ENCODE peak calls at places on chromosomes 6 and 20, in four cellular contexts. N is breast epithelium, T is sigmoid colon, C is SK-N-SH. I is an unnamed sample.

GRCh38 chr6:26401987-26402658 is at the start of gene BTN3A1:
- DNase-seq in C (peak), N (no peak), T (peak), I (peak)

GRCh38 chr20:25054995-25055629 is 2.8 kb downstream of the ACSS1 start:
- DNase-seq in N (no peak), C (no peak), T (peak), I (no peak)

GRCh38 chr6:154548130-154548830 is 37.8 kb upstream of the CNKSR3 start:
- DNase-seq in N (no peak), T (no peak), C (peak), I (no peak)

GRCh38 chr6:82068721-82069120 is 178.8 kb downstream of the IBTK start:
- DNase-seq in N (no peak), C (no peak), T (no peak), I (no peak)

GRCh38 chr6:148989585-148989984 is 242.8 kb downstream of the UST start:
- DNase-seq in C (no peak), T (no peak), N (no peak), I (no peak)

GRCh38 chr20:34755367-34755766 is 51.2 kb downstream of the TP53INP2 start:
- DNase-seq in T (no peak), N (no peak), C (no peak), I (no peak)

GRCh38 chr20:48247961-48248360 is 462.7 kb upstream of the SULF2 start:
- DNase-seq in N (no peak), T (no peak), C (no peak), I (no peak)

GRCh38 chr20:38615283-38615682 is 13.7 kb downstream of the ARHGAP40 start:
- DNase-seq in T (no peak), N (no peak), C (no peak), I (no peak)

GRCh38 chr20:44745560-44746366 is at the start of gene KCNK15:
- DNase-seq in T (peak), C (peak), N (no peak), I (no peak)

GRCh38 chr6:63581355-63581998 is 9.2 kb downstream of the LOC128125822 start:
- DNase-seq in N (no peak), T (no peak), C (no peak), I (no peak)

GRCh38 chr20:11379257-11380011 is 538.3 kb upstream of the BTBD3 start:
- DNase-seq in N (no peak), C (no peak), T (no peak), I (peak)

GRCh38 chr20:11376998-11377397 is 540.7 kb upstream of the BTBD3 start:
- DNase-seq in N (no peak), T (no peak), C (no peak), I (no peak)

GRCh38 chr20:11376406-11376805 is 541.3 kb upstream of the BTBD3 start:
- DNase-seq in N (no peak), T (no peak), C (no peak), I (no peak)

GRCh38 chr20:11377761-11378160 is 539.9 kb upstream of the BTBD3 start:
- DNase-seq in N (no peak), T (no peak), C (no peak), I (no peak)

DNA sequence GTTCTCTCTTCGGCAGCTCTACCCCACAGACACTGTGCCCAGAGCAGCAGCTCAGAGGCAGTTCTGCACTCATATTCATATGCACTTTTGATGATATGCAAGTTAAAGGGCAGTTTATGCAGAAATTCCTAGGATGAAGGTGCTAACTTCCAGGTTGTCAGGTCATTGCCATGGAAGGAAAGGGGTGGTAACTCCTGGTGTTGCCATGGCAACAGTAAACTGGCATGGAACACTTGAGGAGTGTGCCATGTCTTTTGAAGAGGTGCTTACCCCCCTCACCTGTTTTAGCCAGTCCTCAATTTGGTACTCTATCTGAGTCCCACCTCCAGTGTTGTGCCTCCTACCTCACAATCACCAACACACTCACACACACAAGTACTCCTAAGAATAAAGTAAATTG is 539.4 kb upstream of the BTBD3 start:
- DNase-seq in N (no peak), T (no peak), C (no peak), I (no peak)
- TF ChIP-seq POLR2AphosphoS5 in N (no peak), T (no peak), C (no peak), I (no peak)

GRCh38 chr6:35471836-35472345 is 3.7 kb downstream of the RPL10A start:
- DNase-seq in N (no peak), C (no peak), T (no peak), I (no peak)
- TF ChIP-seq POLR2AphosphoS5 in N (no peak), C (no peak), T (no peak), I (peak)

GRCh38 chr20:53748176-53748575 is 154.5 kb upstream of the ZNF217 start:
- DNase-seq in T (no peak), C (no peak), N (no peak), I (no peak)
- TF ChIP-seq POLR2AphosphoS5 in T (no peak), C (no peak), N (no peak), I (no peak)

GRCh38 chr20:50959543-50960126 is 1.0 kb downstream of the MOCS3 start:
- DNase-seq in C (no peak), T (no peak), N (no peak), I (no peak)
- TF ChIP-seq POLR2AphosphoS5 in C (no peak), T (no peak), N (no peak), I (no peak)

GRCh38 chr20:63278661-63279060 is 6.0 kb downstream of the ARFGAP1 start:
- DNase-seq in T (no peak), C (no peak), N (no peak), I (no peak)
- TF ChIP-seq POLR2AphosphoS5 in T (no peak), C (no peak), N (no peak), I (no peak)

GRCh38 chr6:56724455-56724854 is 81.8 kb upstream of the DST start:
- DNase-seq in C (no peak), N (no peak), T (no peak), I (no peak)

GRCh38 chr6:56730663-56731529 is 88.2 kb upstream of the DST start:
- DNase-seq in N (no peak), C (no peak), T (no peak), I (no peak)

GRCh38 chr6:56725257-56725656 is 82.6 kb upstream of the DST start:
- DNase-seq in N (no peak), C (no peak), T (no peak), I (no peak)

GRCh38 chr6:56729719-56730118 is 87.0 kb upstream of the DST start:
- DNase-seq in N (no peak), T (no peak), C (no peak), I (no peak)

GRCh38 chr6:56727097-56727845 is 84.6 kb upstream of the DST start:
- DNase-seq in C (no peak), T (no peak), N (no peak), I (no peak)
- TF ChIP-seq POLR2AphosphoS5 in C (no peak), T (no peak), N (no peak), I (no peak)

I was measured in SK-N-MC.